ENCODE peak calls at places on chromosomes 3 and 15, in eight cellular contexts. One of them, this sample, is unnamed.

GRCh38 chr15:40217166-40217785 is 21.6 kb upstream of the PAK6 start:
- DNase-seq in fibroblast of lung: peak; percentile 80
- DNase-seq in astrocyte: peak; percentile 33
- DNase-seq in HepG2: peak; percentile 69
- DNase-seq in endothelial cell of umbilical vein: peak; percentile 73
- DNase-seq in mammary epithelial cell: peak; percentile 48
- DNase-seq in HCT116: peak; percentile 68
- DNase-seq in DND-41: peak; percentile 46
- DNase-seq in this sample: peak; percentile 78

GRCh38 chr3:23219117-23219516 is 16.0 kb downstream of the UBE2E2 start:
- DNase-seq in fibroblast of lung: no peak
- DNase-seq in astrocyte: peak; percentile 59
- DNase-seq in HepG2: no peak
- DNase-seq in endothelial cell of umbilical vein: no peak
- DNase-seq in mammary epithelial cell: no peak
- DNase-seq in HCT116: no peak
- DNase-seq in DND-41: no peak
- DNase-seq in this sample: no peak

GRCh38 chr15:25763206-25763880 is 99.8 kb downstream of the ATP10A start:
- DNase-seq in fibroblast of lung: no peak
- DNase-seq in astrocyte: no peak
- DNase-seq in HepG2: no peak
- DNase-seq in endothelial cell of umbilical vein: no peak
- DNase-seq in mammary epithelial cell: no peak
- DNase-seq in HCT116: no peak
- DNase-seq in DND-41: no peak
- DNase-seq in this sample: no peak

GRCh38 chr3:54202029-54202428 is 79.7 kb downstream of the CACNA2D3 start:
- DNase-seq in fibroblast of lung: no peak
- DNase-seq in astrocyte: no peak
- DNase-seq in HepG2: no peak
- DNase-seq in endothelial cell of umbilical vein: no peak
- DNase-seq in mammary epithelial cell: no peak
- DNase-seq in HCT116: no peak
- DNase-seq in DND-41: no peak
- DNase-seq in this sample: no peak

GRCh38 chr3:69072928-69073327 is 7.2 kb downstream of the UBA3 start:
- DNase-seq in fibroblast of lung: no peak
- DNase-seq in astrocyte: no peak
- DNase-seq in HepG2: no peak
- DNase-seq in endothelial cell of umbilical vein: no peak
- DNase-seq in mammary epithelial cell: no peak
- DNase-seq in HCT116: no peak
- DNase-seq in DND-41: no peak
- DNase-seq in this sample: no peak

GRCh38 chr3:187808466-187809291 is 63.4 kb upstream of the BCL6 start:
- DNase-seq in fibroblast of lung: no peak
- DNase-seq in astrocyte: no peak
- DNase-seq in HepG2: peak; percentile 82
- DNase-seq in endothelial cell of umbilical vein: no peak
- DNase-seq in mammary epithelial cell: peak; percentile 79
- DNase-seq in HCT116: no peak
- DNase-seq in DND-41: no peak
- DNase-seq in this sample: no peak

GRCh38 chr3:169575381-169575780 is 88.1 kb downstream of the MECOM start:
- DNase-seq in fibroblast of lung: peak; percentile 31
- DNase-seq in astrocyte: peak; percentile 45
- DNase-seq in HepG2: no peak
- DNase-seq in endothelial cell of umbilical vein: peak; percentile 85
- DNase-seq in mammary epithelial cell: peak; percentile 81
- DNase-seq in HCT116: no peak
- DNase-seq in DND-41: no peak
- DNase-seq in this sample: peak; percentile 14

GRCh38 chr3:171380711-171381435 is 79.3 kb downstream of the TNIK start:
- DNase-seq in fibroblast of lung: peak; percentile 24
- DNase-seq in astrocyte: no peak
- DNase-seq in HepG2: no peak
- DNase-seq in endothelial cell of umbilical vein: no peak
- DNase-seq in mammary epithelial cell: no peak
- DNase-seq in HCT116: no peak
- DNase-seq in DND-41: no peak
- DNase-seq in this sample: no peak

GRCh38 chr3:24523195-24523594 is 28.5 kb upstream of the THRB start:
- DNase-seq in fibroblast of lung: no peak
- DNase-seq in astrocyte: no peak
- DNase-seq in HepG2: peak; percentile 82
- DNase-seq in endothelial cell of umbilical vein: no peak
- DNase-seq in mammary epithelial cell: no peak
- DNase-seq in HCT116: no peak
- DNase-seq in DND-41: no peak
- DNase-seq in this sample: no peak

GRCh38 chr15:101625169-101625568 is 27.0 kb downstream of the TM2D3 start:
- DNase-seq in fibroblast of lung: no peak
- DNase-seq in astrocyte: no peak
- DNase-seq in HepG2: no peak
- DNase-seq in endothelial cell of umbilical vein: no peak
- DNase-seq in mammary epithelial cell: no peak
- DNase-seq in HCT116: no peak
- DNase-seq in DND-41: no peak
- DNase-seq in this sample: no peak

GRCh38 chr3:34053631-34054030 is 255.2 kb downstream of the PDCD6IP start:
- DNase-seq in fibroblast of lung: no peak
- DNase-seq in astrocyte: no peak
- DNase-seq in HepG2: no peak
- DNase-seq in endothelial cell of umbilical vein: no peak
- DNase-seq in mammary epithelial cell: no peak
- DNase-seq in HCT116: no peak
- DNase-seq in DND-41: no peak
- DNase-seq in this sample: no peak

GRCh38 chr3:162014284-162014683 is 517.7 kb downstream of the OTOL1 start:
- DNase-seq in fibroblast of lung: no peak
- DNase-seq in astrocyte: no peak
- DNase-seq in HepG2: no peak
- DNase-seq in endothelial cell of umbilical vein: no peak
- DNase-seq in mammary epithelial cell: no peak
- DNase-seq in HCT116: no peak
- DNase-seq in DND-41: no peak
- DNase-seq in this sample: peak; percentile 76

GRCh38 chr3:11640009-11640673 is 3.6 kb downstream of the VGLL4 start:
- DNase-seq in fibroblast of lung: no peak
- DNase-seq in astrocyte: no peak
- DNase-seq in HepG2: no peak
- DNase-seq in endothelial cell of umbilical vein: peak; percentile 29
- DNase-seq in mammary epithelial cell: no peak
- DNase-seq in HCT116: no peak
- DNase-seq in DND-41: no peak
- DNase-seq in this sample: no peak

GRCh38 chr3:198080521-198081384 is 120.7 kb downstream of the LMLN start:
- DNase-seq in fibroblast of lung: peak; percentile 65
- DNase-seq in astrocyte: peak; percentile 33
- DNase-seq in HepG2: peak; percentile 18
- DNase-seq in endothelial cell of umbilical vein: peak; percentile 58
- DNase-seq in mammary epithelial cell: peak; percentile 70
- DNase-seq in HCT116: peak; percentile 54
- DNase-seq in DND-41: peak; percentile 48
- DNase-seq in this sample: peak; percentile 86

GRCh38 chr15:76905855-76906254 is 715 bp upstream of the SCAPER start:
- DNase-seq in fibroblast of lung: no peak
- DNase-seq in astrocyte: no peak
- DNase-seq in HepG2: no peak
- DNase-seq in endothelial cell of umbilical vein: no peak
- DNase-seq in mammary epithelial cell: no peak
- DNase-seq in HCT116: no peak
- DNase-seq in DND-41: no peak
- DNase-seq in this sample: no peak

GRCh38 chr15:76903251-76903681 is 1.9 kb downstream of the SCAPER start:
- DNase-seq in fibroblast of lung: peak; percentile 47
- DNase-seq in astrocyte: peak; percentile 53
- DNase-seq in HepG2: peak; percentile 27
- DNase-seq in endothelial cell of umbilical vein: peak; percentile 23
- DNase-seq in mammary epithelial cell: peak; percentile 13
- DNase-seq in HCT116: peak; percentile 12
- DNase-seq in DND-41: peak; percentile 6
- DNase-seq in this sample: peak; percentile 40

GRCh38 chr15:76905013-76905839 is at the start of gene SCAPER:
- DNase-seq in fibroblast of lung: peak; percentile 83
- DNase-seq in astrocyte: peak; percentile 73
- DNase-seq in HepG2: peak; percentile 76
- DNase-seq in endothelial cell of umbilical vein: peak; percentile 92
- DNase-seq in mammary epithelial cell: peak; percentile 84
- DNase-seq in HCT116: peak; percentile 74
- DNase-seq in DND-41: peak; percentile 93
- DNase-seq in this sample: peak; percentile 94

GRCh38 chr15:76901965-76902364 is 3.2 kb downstream of the SCAPER start:
- DNase-seq in fibroblast of lung: no peak
- DNase-seq in astrocyte: no peak
- DNase-seq in HepG2: no peak
- DNase-seq in endothelial cell of umbilical vein: no peak
- DNase-seq in mammary epithelial cell: no peak
- DNase-seq in HCT116: no peak
- DNase-seq in DND-41: no peak
- DNase-seq in this sample: no peak

DNA sequence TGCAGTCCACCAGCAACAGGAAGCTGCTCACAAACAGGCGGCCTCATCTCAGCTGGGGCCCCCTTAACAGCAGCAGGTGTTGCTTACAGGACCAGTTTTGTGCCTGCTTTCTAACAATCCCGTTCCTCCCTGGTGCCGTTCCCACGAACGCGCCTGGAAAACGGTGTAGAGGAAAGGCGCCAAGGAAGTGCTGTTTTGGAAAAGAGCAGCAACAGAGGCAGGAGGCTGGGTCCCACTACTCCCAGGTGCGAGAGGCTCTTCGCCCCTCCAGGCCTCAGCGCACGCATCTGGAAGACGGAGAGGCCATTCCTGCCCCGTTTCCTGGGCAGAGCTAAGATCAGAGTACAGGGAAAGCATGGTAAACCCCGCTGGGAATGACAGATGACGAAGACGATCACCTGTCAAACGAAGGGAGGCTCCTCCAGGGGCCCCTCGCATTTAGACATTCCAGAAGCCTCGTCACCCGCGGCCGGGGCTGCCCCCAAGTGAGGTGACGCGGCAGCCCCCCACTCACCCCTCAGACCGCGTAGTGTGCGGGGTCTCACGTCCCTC is 603 bp downstream of the SCAPER start:
- DNase-seq in fibroblast of lung: no peak
- DNase-seq in astrocyte: no peak
- DNase-seq in HepG2: peak; percentile 28
- DNase-seq in endothelial cell of umbilical vein: peak; percentile 42
- DNase-seq in mammary epithelial cell: peak; percentile 49
- DNase-seq in HCT116: no peak
- DNase-seq in DND-41: peak; percentile 55
- DNase-seq in this sample: peak; percentile 43
- TF ChIP-seq EZH2 in fibroblast of lung: no peak
- TF ChIP-seq EZH2 in astrocyte: no peak
- TF ChIP-seq EZH2 in HepG2: no peak
- TF ChIP-seq EZH2 in endothelial cell of umbilical vein: no peak
- TF ChIP-seq EZH2 in mammary epithelial cell: no peak
- TF ChIP-seq EZH2 in HCT116: no peak
- TF ChIP-seq EZH2 in DND-41: no peak
- TF ChIP-seq EZH2 in this sample: no peak

DNA sequence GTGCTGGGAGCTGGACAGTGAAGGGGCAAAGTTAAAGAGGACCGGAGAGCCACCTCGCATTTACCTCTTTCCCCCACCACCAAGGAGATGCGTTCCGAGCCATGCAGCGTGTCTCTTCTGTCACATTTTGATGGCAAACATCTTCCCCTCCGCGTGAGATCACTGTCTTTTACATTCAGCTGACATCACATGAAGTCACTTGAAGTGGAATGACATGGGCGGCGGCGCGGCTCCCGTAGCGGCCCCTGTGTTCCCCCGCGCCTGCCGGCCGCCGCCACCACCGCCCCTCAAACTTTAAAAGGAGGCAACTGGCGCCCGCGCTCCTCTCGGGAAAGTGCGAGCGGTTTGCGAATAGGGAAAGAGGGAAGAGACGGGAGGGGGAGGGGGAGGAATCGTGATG is at the start of gene FEZF2:
- DNase-seq in fibroblast of lung: no peak
- DNase-seq in astrocyte: no peak
- DNase-seq in HepG2: no peak
- DNase-seq in endothelial cell of umbilical vein: no peak
- DNase-seq in mammary epithelial cell: no peak
- DNase-seq in HCT116: no peak
- DNase-seq in DND-41: no peak
- DNase-seq in this sample: no peak
- TF ChIP-seq EZH2 in fibroblast of lung: no peak
- TF ChIP-seq EZH2 in astrocyte: no peak
- TF ChIP-seq EZH2 in HepG2: no peak
- TF ChIP-seq EZH2 in endothelial cell of umbilical vein: peak; percentile 47
- TF ChIP-seq EZH2 in mammary epithelial cell: no peak
- TF ChIP-seq EZH2 in HCT116: no peak
- TF ChIP-seq EZH2 in DND-41: no peak
- TF ChIP-seq EZH2 in this sample: peak; percentile 69

GRCh38 chr3:179347383-179348194 is at the start of gene MFN1:
- DNase-seq in fibroblast of lung: peak; percentile 96
- DNase-seq in astrocyte: peak; percentile 94
- DNase-seq in HepG2: peak; percentile 93
- DNase-seq in endothelial cell of umbilical vein: peak; percentile 97
- DNase-seq in mammary epithelial cell: peak; percentile 95
- DNase-seq in HCT116: peak; percentile 83
- DNase-seq in DND-41: peak; percentile 94
- DNase-seq in this sample: peak; percentile 98
- TF ChIP-seq EZH2 in fibroblast of lung: no peak
- TF ChIP-seq EZH2 in astrocyte: no peak
- TF ChIP-seq EZH2 in HepG2: no peak
- TF ChIP-seq EZH2 in endothelial cell of umbilical vein: no peak
- TF ChIP-seq EZH2 in mammary epithelial cell: no peak
- TF ChIP-seq EZH2 in HCT116: no peak
- TF ChIP-seq EZH2 in DND-41: no peak
- TF ChIP-seq EZH2 in this sample: no peak

GRCh38 chr3:81437683-81438082 is 323.8 kb downstream of the GBE1 start:
- DNase-seq in fibroblast of lung: no peak
- DNase-seq in astrocyte: no peak
- DNase-seq in HepG2: no peak
- DNase-seq in endothelial cell of umbilical vein: no peak
- DNase-seq in mammary epithelial cell: no peak
- DNase-seq in HCT116: no peak
- DNase-seq in DND-41: no peak
- DNase-seq in this sample: no peak

GRCh38 chr3:81436182-81436581 is 325.3 kb downstream of the GBE1 start:
- DNase-seq in fibroblast of lung: no peak
- DNase-seq in astrocyte: no peak
- DNase-seq in HepG2: no peak
- DNase-seq in endothelial cell of umbilical vein: no peak
- DNase-seq in mammary epithelial cell: no peak
- DNase-seq in HCT116: no peak
- DNase-seq in DND-41: no peak
- DNase-seq in this sample: no peak

GRCh38 chr3:81433675-81434074 is 327.8 kb downstream of the GBE1 start:
- DNase-seq in fibroblast of lung: no peak
- DNase-seq in astrocyte: no peak
- DNase-seq in HepG2: no peak
- DNase-seq in endothelial cell of umbilical vein: no peak
- DNase-seq in mammary epithelial cell: no peak
- DNase-seq in HCT116: no peak
- DNase-seq in DND-41: no peak
- DNase-seq in this sample: no peak

GRCh38 chr3:81435050-81435449 is 326.4 kb downstream of the GBE1 start:
- DNase-seq in fibroblast of lung: no peak
- DNase-seq in astrocyte: peak; percentile 33
- DNase-seq in HepG2: no peak
- DNase-seq in endothelial cell of umbilical vein: no peak
- DNase-seq in mammary epithelial cell: no peak
- DNase-seq in HCT116: no peak
- DNase-seq in DND-41: no peak
- DNase-seq in this sample: no peak

GRCh38 chr3:81434171-81434570 is 327.3 kb downstream of the GBE1 start:
- DNase-seq in fibroblast of lung: no peak
- DNase-seq in astrocyte: no peak
- DNase-seq in HepG2: no peak
- DNase-seq in endothelial cell of umbilical vein: no peak
- DNase-seq in mammary epithelial cell: no peak
- DNase-seq in HCT116: no peak
- DNase-seq in DND-41: no peak
- DNase-seq in this sample: no peak
- TF ChIP-seq EZH2 in fibroblast of lung: no peak
- TF ChIP-seq EZH2 in astrocyte: no peak
- TF ChIP-seq EZH2 in HepG2: no peak
- TF ChIP-seq EZH2 in endothelial cell of umbilical vein: no peak
- TF ChIP-seq EZH2 in mammary epithelial cell: no peak
- TF ChIP-seq EZH2 in HCT116: no peak
- TF ChIP-seq EZH2 in DND-41: no peak
- TF ChIP-seq EZH2 in this sample: no peak

This sample was measured in A673.